ENCODE peak calls at places on chromosomes 1 and 21, in four cellular contexts. One of them, this sample, is unnamed.

GRCh38 chr1:160078392-160079195 is 2.7 kb upstream of the KCNJ9 start:
- DNase-seq in H7: peak
- DNase-seq in CD8-positive, alpha-beta memory T cell: peak
- DNase-seq in dorsolateral prefrontal cortex: peak
- DNase-seq in this sample: no peak

GRCh38 chr1:230163205-230163604 is 96.2 kb downstream of the GALNT2 start:
- DNase-seq in H7: peak
- DNase-seq in CD8-positive, alpha-beta memory T cell: no peak
- DNase-seq in dorsolateral prefrontal cortex: no peak
- DNase-seq in this sample: peak

GRCh38 chr1:58460469-58460868 is 86.1 kb downstream of the OMA1 start:
- DNase-seq in H7: peak
- DNase-seq in CD8-positive, alpha-beta memory T cell: no peak
- DNase-seq in dorsolateral prefrontal cortex: no peak
- DNase-seq in this sample: no peak

GRCh38 chr21:16085436-16085835 is 355.7 kb downstream of the USP25 start:
- DNase-seq in H7: no peak
- DNase-seq in CD8-positive, alpha-beta memory T cell: no peak
- DNase-seq in dorsolateral prefrontal cortex: no peak
- DNase-seq in this sample: no peak

GRCh38 chr1:91007827-91008226 is 14.0 kb downstream of the ZNF644 start:
- DNase-seq in H7: no peak
- DNase-seq in CD8-positive, alpha-beta memory T cell: no peak
- DNase-seq in dorsolateral prefrontal cortex: no peak
- DNase-seq in this sample: no peak

GRCh38 chr21:21813295-21813694 is 815.1 kb downstream of the NCAM2 start:
- DNase-seq in H7: no peak
- DNase-seq in CD8-positive, alpha-beta memory T cell: no peak
- DNase-seq in dorsolateral prefrontal cortex: no peak
- DNase-seq in this sample: no peak

GRCh38 chr1:31371121-31371520 is 1.8 kb downstream of the FABP3 start:
- DNase-seq in H7: no peak
- DNase-seq in CD8-positive, alpha-beta memory T cell: no peak
- DNase-seq in dorsolateral prefrontal cortex: no peak
- DNase-seq in this sample: no peak

GRCh38 chr1:54299037-54299436 is 99.1 kb downstream of the MRPL37 start:
- DNase-seq in H7: no peak
- DNase-seq in CD8-positive, alpha-beta memory T cell: no peak
- DNase-seq in dorsolateral prefrontal cortex: no peak
- DNase-seq in this sample: no peak

GRCh38 chr1:26162220-26162703 is 3.4 kb downstream of the FAM110D start:
- DNase-seq in H7: peak
- DNase-seq in CD8-positive, alpha-beta memory T cell: no peak
- DNase-seq in dorsolateral prefrontal cortex: no peak
- DNase-seq in this sample: no peak

GRCh38 chr1:60897003-60897402 is 185.4 kb upstream of the NFIA start:
- DNase-seq in H7: no peak
- DNase-seq in CD8-positive, alpha-beta memory T cell: no peak
- DNase-seq in dorsolateral prefrontal cortex: no peak
- DNase-seq in this sample: no peak
- H3K4me3 ChIP-seq in H7: no peak
- H3K4me3 ChIP-seq in CD8-positive, alpha-beta memory T cell: no peak
- H3K4me3 ChIP-seq in dorsolateral prefrontal cortex: no peak
- H3K4me3 ChIP-seq in this sample: no peak

GRCh38 chr1:40944841-40945430 is 34.6 kb upstream of the CTPS1 start:
- DNase-seq in H7: no peak
- DNase-seq in CD8-positive, alpha-beta memory T cell: no peak
- DNase-seq in dorsolateral prefrontal cortex: no peak
- DNase-seq in this sample: peak
- H3K4me3 ChIP-seq in H7: no peak
- H3K4me3 ChIP-seq in CD8-positive, alpha-beta memory T cell: no peak
- H3K4me3 ChIP-seq in dorsolateral prefrontal cortex: no peak
- H3K4me3 ChIP-seq in this sample: no peak

GRCh38 chr1:232626452-232626851 is 3.5 kb downstream of the SIPA1L2 start:
- DNase-seq in H7: no peak
- DNase-seq in CD8-positive, alpha-beta memory T cell: no peak
- DNase-seq in dorsolateral prefrontal cortex: no peak
- DNase-seq in this sample: no peak
- H3K4me3 ChIP-seq in H7: no peak
- H3K4me3 ChIP-seq in CD8-positive, alpha-beta memory T cell: no peak
- H3K4me3 ChIP-seq in dorsolateral prefrontal cortex: no peak
- H3K4me3 ChIP-seq in this sample: no peak

GRCh38 chr21:44712203-44713028 is 1.0 kb upstream of the TSPEAR start:
- DNase-seq in H7: peak
- DNase-seq in CD8-positive, alpha-beta memory T cell: no peak
- DNase-seq in dorsolateral prefrontal cortex: no peak
- DNase-seq in this sample: no peak
- H3K4me3 ChIP-seq in H7: peak
- H3K4me3 ChIP-seq in CD8-positive, alpha-beta memory T cell: no peak
- H3K4me3 ChIP-seq in dorsolateral prefrontal cortex: no peak
- H3K4me3 ChIP-seq in this sample: no peak